ENCODE peak calls at places on chromosomes 5 and 9, in ten cellular contexts. N is CD8-positive, alpha-beta T cell; U is upper lobe of right lung; Y is HCT116; R is psoas muscle; W is A549; E is bronchial epithelial cell; S is hepatocyte; G is heart left ventricle; O is stomach. T is an unnamed sample.

GRCh38 chr9:35951736-35952135 is 6.2 kb downstream of the OR2S2 start:
- DNase-seq in G (peak; percentile 33), O (no peak), N (no peak), R (no peak), W (no peak), U (no peak), E (peak; percentile 51), S (no peak), Y (no peak), T (peak; percentile 80)

GRCh38 chr5:112374356-112374755 is 44.7 kb downstream of the EPB41L4A start:
- DNase-seq in N (no peak), Y (no peak), O (no peak), G (no peak), U (no peak), S (no peak), W (no peak), E (peak; percentile 20), R (no peak), T (no peak)

GRCh38 chr5:57551974-57552537 is 69.4 kb upstream of the ACTBL2 start:
- DNase-seq in R (no peak), G (no peak), S (no peak), E (no peak), O (no peak), N (no peak), W (no peak), U (no peak), Y (no peak), T (no peak)

GRCh38 chr5:66860199-66860975 is 264.2 kb downstream of the MAST4 start:
- DNase-seq in W (no peak), N (no peak), U (no peak), S (no peak), G (no peak), E (no peak), Y (no peak), R (no peak), O (no peak), T (peak; percentile 35)

GRCh38 chr5:124697912-124698690 is 48.3 kb downstream of the ZNF608 start:
- DNase-seq in U (no peak), O (no peak), S (no peak), R (no peak), G (no peak), N (no peak), E (no peak), W (no peak), Y (no peak), T (peak; percentile 55)

GRCh38 chr5:59575648-59576290 is 317.8 kb downstream of the PDE4D start:
- DNase-seq in S (peak; percentile 9), G (no peak), O (no peak), E (no peak), U (no peak), R (no peak), W (no peak), N (no peak), Y (no peak), T (no peak)

GRCh38 chr5:139140631-139141071 is 57.5 kb downstream of the SIL1 start:
- DNase-seq in S (no peak), G (no peak), Y (no peak), U (no peak), N (no peak), E (no peak), O (no peak), R (no peak), W (no peak), T (peak; percentile 67)

GRCh38 chr5:143065185-143065584 is 295.0 kb downstream of the ARHGAP26 start:
- DNase-seq in E (peak; percentile 73), S (no peak), N (no peak), W (no peak), G (no peak), R (peak; percentile 56), O (no peak), Y (no peak), U (no peak), T (peak; percentile 97)

GRCh38 chr9:21901538-21901937 is 92.7 kb downstream of the CDKN2A start:
- DNase-seq in U (no peak), W (no peak), N (no peak), G (no peak), S (no peak), R (no peak), E (no peak), O (no peak), Y (no peak), T (no peak)

GRCh38 chr9:114033397-114034103 is 44.5 kb downstream of the AMBP start:
- DNase-seq in G (peak; percentile 39), W (no peak), N (no peak), Y (no peak), S (peak; percentile 31), R (peak; percentile 68), E (no peak), U (no peak), O (no peak), T (peak; percentile 19)

GRCh38 chr9:114030364-114030763 is 47.7 kb downstream of the AMBP start:
- DNase-seq in W (no peak), Y (no peak), E (no peak), S (no peak), G (peak; percentile 2), N (no peak), R (no peak), O (no peak), U (no peak), T (peak; percentile 13)

GRCh38 chr9:114031037-114031436 is 47.1 kb downstream of the AMBP start:
- DNase-seq in R (no peak), E (no peak), U (no peak), S (no peak), Y (no peak), N (no peak), O (no peak), G (no peak), W (no peak), T (no peak)

GRCh38 chr9:114034176-114034575 is 43.9 kb downstream of the AMBP start:
- DNase-seq in N (no peak), R (no peak), U (no peak), O (no peak), W (no peak), E (no peak), G (no peak), S (no peak), Y (no peak), T (no peak)

GRCh38 chr9:114031948-114032688 is 46.0 kb downstream of the AMBP start:
- DNase-seq in R (no peak), Y (no peak), S (no peak), O (no peak), G (no peak), E (no peak), U (no peak), N (no peak), W (no peak), T (peak; percentile 25)
- TF ChIP-seq CTCF in R (no peak), Y (no peak), S (no peak), O (no peak), G (no peak), E (no peak), U (no peak), N (no peak), W (no peak), T (no peak)

DNA sequence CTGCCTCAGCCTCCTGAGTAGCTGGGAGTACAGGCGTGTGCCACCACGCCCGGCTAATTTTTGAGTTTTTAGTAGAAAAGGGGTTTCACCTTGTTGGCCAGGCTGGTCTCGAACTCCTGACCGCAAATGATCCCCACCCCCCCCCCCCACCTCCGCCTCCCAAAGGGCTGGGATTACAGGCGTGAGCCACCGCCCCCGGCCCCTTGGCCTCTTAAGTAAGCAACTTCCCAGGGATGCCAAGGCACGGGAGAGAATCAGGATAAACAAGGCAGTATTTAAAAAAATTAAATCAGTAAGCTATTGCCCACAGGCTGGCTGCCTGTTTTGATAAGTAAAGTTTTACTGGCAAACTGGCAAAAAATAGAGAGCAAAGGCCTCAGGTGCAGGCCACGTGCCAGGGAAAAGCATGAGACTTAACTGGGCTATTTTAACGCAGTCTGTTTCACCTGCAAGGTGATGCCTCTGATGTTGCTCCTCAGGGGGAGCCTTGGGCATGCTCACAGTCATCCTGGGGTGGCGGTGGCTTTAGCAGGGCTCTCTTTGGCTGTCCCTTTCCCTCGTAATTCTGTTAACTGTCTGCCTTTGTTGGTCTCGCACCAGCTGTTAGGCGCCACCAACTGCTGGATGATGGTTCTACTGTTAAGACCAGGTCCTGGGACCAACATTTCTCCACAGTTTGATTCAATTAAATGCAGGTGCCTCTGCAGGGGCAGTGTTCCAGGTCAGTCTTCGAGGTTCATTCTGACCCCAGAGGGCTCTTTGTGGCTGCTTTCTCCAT is 19.4 kb upstream of the RNF130 start:
- DNase-seq in N (no peak), R (no peak), O (peak; percentile 56), W (no peak), G (no peak), S (peak; percentile 64), Y (peak; percentile 64), U (no peak), E (peak; percentile 26), T (peak; percentile 23)
- H3K4me3 ChIP-seq in N (peak overlapping the region; percentile 57), R (peak overlapping the region; percentile 67), O (peak overlapping the region; percentile 58), W (peak overlapping the region; percentile 49), G (peak overlapping the region; percentile 58), S (no peak overlapping the region), Y (peak overlapping the region; percentile 22), U (peak overlapping the region; percentile 58), E (no peak overlapping the region), T (peak overlapping the region; percentile 66)

GRCh38 chr9:908806-909205 is 67.3 kb downstream of the DMRT1 start:
- DNase-seq in S (no peak), E (no peak), G (no peak), R (no peak), N (no peak), O (no peak), Y (no peak), W (no peak), U (no peak), T (no peak)

GRCh38 chr9:912776-913175 is 63.7 kb upstream of the DMRT3 start:
- DNase-seq in N (no peak), O (no peak), U (no peak), E (no peak), R (no peak), Y (no peak), G (no peak), S (no peak), W (no peak), T (no peak)

GRCh38 chr9:911003-911402 is 65.5 kb upstream of the DMRT3 start:
- DNase-seq in R (no peak), G (no peak), Y (no peak), O (no peak), W (no peak), N (no peak), S (no peak), E (no peak), U (no peak), T (no peak)
- TF ChIP-seq CTCF in R (no peak), G (no peak), Y (peak; percentile 36), O (no peak), W (no peak), N (no peak), S (no peak), E (no peak), U (no peak), T (no peak)

DNA sequence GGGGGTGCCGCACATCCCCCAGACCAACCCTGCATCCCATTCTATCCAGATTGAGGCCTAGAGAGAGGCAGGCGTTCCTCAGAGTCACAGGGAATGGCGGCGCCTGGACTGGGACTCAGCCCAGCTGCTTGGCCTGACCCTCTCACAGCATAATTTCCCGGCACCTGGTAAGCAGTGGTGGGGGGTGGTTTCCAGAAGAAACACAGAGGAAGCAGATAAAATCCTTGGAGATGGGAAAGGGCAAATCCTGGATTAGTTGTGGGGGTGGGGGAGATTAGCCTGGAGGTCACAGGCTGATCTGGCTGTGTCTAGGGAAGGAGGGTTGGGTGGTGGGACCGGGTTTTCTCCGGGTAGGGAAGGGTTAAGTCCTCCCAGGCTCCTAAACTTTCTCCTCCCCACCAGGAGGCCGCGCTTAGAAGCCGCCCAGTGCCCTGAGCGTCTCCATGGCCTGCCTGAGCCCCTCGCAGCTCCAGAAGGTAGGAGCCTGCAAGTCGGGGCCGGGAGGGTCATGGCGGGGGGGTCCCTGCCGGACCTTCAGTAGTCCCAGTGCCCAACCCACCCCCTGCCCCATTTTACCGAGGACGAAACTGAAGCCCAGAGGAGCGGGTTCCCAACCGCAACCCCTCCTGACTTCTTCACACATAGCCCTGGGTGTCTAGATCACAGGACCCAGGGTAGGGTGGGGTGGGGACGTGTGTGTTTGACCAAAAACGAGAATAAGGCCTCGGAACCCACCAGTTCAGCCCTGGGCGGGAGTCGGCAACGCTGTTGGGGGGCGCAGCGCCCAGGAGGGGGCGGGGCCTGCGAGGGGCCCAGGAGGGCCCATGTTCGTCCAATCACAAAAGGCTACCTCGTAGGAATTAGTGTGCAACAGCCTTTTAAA is 1.3 kb downstream of the PHYHD1 start:
- DNase-seq in S (peak; percentile 80), N (peak; percentile 17), W (no peak), E (no peak), U (peak; percentile 81), O (peak; percentile 55), Y (no peak), R (peak; percentile 78), G (peak; percentile 59), T (peak; percentile 53)
- H3K4me3 ChIP-seq in S (peak overlapping the region; percentile 40), N (peak overlapping the region; percentile 55), W (no peak overlapping the region), E (peak overlapping the region; percentile 25), U (peak overlapping the region; percentile 59), O (peak overlapping the region; percentile 59), Y (no peak overlapping the region), R (peak overlapping the region; percentile 71), G (peak overlapping the region; percentile 63), T (peak overlapping the region; percentile 54)